ENCODE peak calls at places on chromosomes 16 and 17, in five cellular contexts. One of them, this sample, is unnamed.

GRCh38 chr16:71930013-71930563 is 34.8 kb downstream of the IST1 start:
- DNase-seq in naive thymus-derived CD4-positive, alpha-beta T cell: no peak
- DNase-seq in NCI-H1694: no peak
- DNase-seq in myocyte: no peak
- DNase-seq in HAP-1: no peak
- DNase-seq in this sample: no peak

GRCh38 chr16:28477311-28477920 is 5.3 kb upstream of the NPIPB7 start:
- DNase-seq in myocyte: no peak
- DNase-seq in naive thymus-derived CD4-positive, alpha-beta T cell: no peak
- DNase-seq in HAP-1: no peak
- DNase-seq in NCI-H1694: no peak
- DNase-seq in this sample: no peak

GRCh38 chr17:73419051-73419450 is 107.2 kb upstream of the CDC42EP4 start:
- DNase-seq in HAP-1: no peak
- DNase-seq in myocyte: no peak
- DNase-seq in NCI-H1694: no peak
- DNase-seq in naive thymus-derived CD4-positive, alpha-beta T cell: no peak
- DNase-seq in this sample: no peak

GRCh38 chr16:88292007-88292940 is 90.5 kb upstream of the ZNF469 start:
- DNase-seq in naive thymus-derived CD4-positive, alpha-beta T cell: no peak
- DNase-seq in NCI-H1694: no peak
- DNase-seq in myocyte: no peak
- DNase-seq in HAP-1: no peak
- DNase-seq in this sample: no peak

GRCh38 chr17:64448665-64449512 is at the start of gene MILR1:
- DNase-seq in NCI-H1694: no peak
- DNase-seq in naive thymus-derived CD4-positive, alpha-beta T cell: no peak
- DNase-seq in HAP-1: no peak
- DNase-seq in myocyte: peak
- DNase-seq in this sample: peak

GRCh38 chr17:51005768-51006167 is 114.9 kb downstream of the SPAG9 start:
- DNase-seq in HAP-1: no peak
- DNase-seq in naive thymus-derived CD4-positive, alpha-beta T cell: no peak
- DNase-seq in myocyte: no peak
- DNase-seq in NCI-H1694: no peak
- DNase-seq in this sample: no peak

GRCh38 chr16:89478576-89479221 is 11.7 kb downstream of the ANKRD11 start:
- DNase-seq in naive thymus-derived CD4-positive, alpha-beta T cell: no peak
- DNase-seq in NCI-H1694: no peak
- DNase-seq in HAP-1: no peak
- DNase-seq in myocyte: no peak
- DNase-seq in this sample: peak

GRCh38 chr16:83925095-83925905 is 26.4 kb downstream of the MLYCD start:
- DNase-seq in naive thymus-derived CD4-positive, alpha-beta T cell: no peak
- DNase-seq in NCI-H1694: no peak
- DNase-seq in HAP-1: no peak
- DNase-seq in myocyte: no peak
- DNase-seq in this sample: no peak

GRCh38 chr17:37391146-37391545 is 15.4 kb downstream of the C17orf78 start:
- DNase-seq in HAP-1: no peak
- DNase-seq in myocyte: no peak
- DNase-seq in NCI-H1694: no peak
- DNase-seq in naive thymus-derived CD4-positive, alpha-beta T cell: no peak
- DNase-seq in this sample: peak

GRCh38 chr17:62981933-62982332 is 15.9 kb downstream of the TANC2 start:
- DNase-seq in naive thymus-derived CD4-positive, alpha-beta T cell: no peak
- DNase-seq in NCI-H1694: no peak
- DNase-seq in HAP-1: no peak
- DNase-seq in myocyte: no peak
- DNase-seq in this sample: peak

GRCh38 chr17:38747385-38748328 is 479 bp downstream of the PCGF2 start:
- DNase-seq in NCI-H1694: no peak
- DNase-seq in naive thymus-derived CD4-positive, alpha-beta T cell: peak
- DNase-seq in HAP-1: peak
- DNase-seq in myocyte: peak
- DNase-seq in this sample: peak

GRCh38 chr16:29877266-29877961 is 14.4 kb upstream of the CDIPT start:
- DNase-seq in myocyte: no peak
- DNase-seq in naive thymus-derived CD4-positive, alpha-beta T cell: peak
- DNase-seq in HAP-1: peak
- DNase-seq in NCI-H1694: no peak
- DNase-seq in this sample: peak

GRCh38 chr17:2262146-2262587 is 41.4 kb downstream of the SMG6 start:
- DNase-seq in NCI-H1694: no peak
- DNase-seq in naive thymus-derived CD4-positive, alpha-beta T cell: no peak
- DNase-seq in myocyte: peak
- DNase-seq in HAP-1: no peak
- DNase-seq in this sample: peak

GRCh38 chr16:57498031-57498430 is 11.7 kb upstream of the DOK4 start:
- DNase-seq in naive thymus-derived CD4-positive, alpha-beta T cell: no peak
- DNase-seq in HAP-1: no peak
- DNase-seq in myocyte: no peak
- DNase-seq in NCI-H1694: no peak
- DNase-seq in this sample: no peak

GRCh38 chr17:800446-801242 is 18.5 kb downstream of the MRM3 start:
- DNase-seq in NCI-H1694: no peak
- DNase-seq in myocyte: no peak
- DNase-seq in HAP-1: no peak
- DNase-seq in naive thymus-derived CD4-positive, alpha-beta T cell: no peak
- DNase-seq in this sample: no peak

GRCh38 chr16:67277999-67278772 is 1.1 kb upstream of the PLEKHG4 start:
- DNase-seq in myocyte: peak
- DNase-seq in NCI-H1694: no peak
- DNase-seq in HAP-1: no peak
- DNase-seq in naive thymus-derived CD4-positive, alpha-beta T cell: no peak
- DNase-seq in this sample: peak

GRCh38 chr17:7067198-7067597 is 12.9 kb downstream of the CLEC10A start:
- DNase-seq in HAP-1: no peak
- DNase-seq in naive thymus-derived CD4-positive, alpha-beta T cell: no peak
- DNase-seq in NCI-H1694: no peak
- DNase-seq in myocyte: no peak
- DNase-seq in this sample: no peak

GRCh38 chr17:81556863-81557262 is 4.7 kb upstream of the FAAP100 start:
- DNase-seq in HAP-1: no peak
- DNase-seq in naive thymus-derived CD4-positive, alpha-beta T cell: no peak
- DNase-seq in NCI-H1694: no peak
- DNase-seq in myocyte: no peak
- DNase-seq in this sample: no peak

GRCh38 chr16:81485824-81486554 is 41.4 kb downstream of the CMIP start:
- DNase-seq in NCI-H1694: no peak
- DNase-seq in naive thymus-derived CD4-positive, alpha-beta T cell: no peak
- DNase-seq in HAP-1: no peak
- DNase-seq in myocyte: no peak
- DNase-seq in this sample: no peak

GRCh38 chr17:21078056-21078825 is 35.4 kb upstream of the USP22 start:
- DNase-seq in naive thymus-derived CD4-positive, alpha-beta T cell: no peak
- DNase-seq in HAP-1: no peak
- DNase-seq in NCI-H1694: peak
- DNase-seq in myocyte: no peak
- DNase-seq in this sample: no peak

GRCh38 chr17:38617967-38618760 is 12.4 kb upstream of the SRCIN1 start:
- DNase-seq in myocyte: no peak
- DNase-seq in HAP-1: no peak
- DNase-seq in naive thymus-derived CD4-positive, alpha-beta T cell: no peak
- DNase-seq in NCI-H1694: peak
- DNase-seq in this sample: no peak

GRCh38 chr17:12050646-12051225 is 30.1 kb downstream of the MAP2K4 start:
- DNase-seq in naive thymus-derived CD4-positive, alpha-beta T cell: no peak
- DNase-seq in NCI-H1694: no peak
- DNase-seq in myocyte: no peak
- DNase-seq in HAP-1: no peak
- DNase-seq in this sample: no peak

GRCh38 chr17:48149174-48150106 is 41.9 kb downstream of the SNX11 start:
- DNase-seq in myocyte: no peak
- DNase-seq in NCI-H1694: peak
- DNase-seq in HAP-1: peak
- DNase-seq in naive thymus-derived CD4-positive, alpha-beta T cell: peak
- DNase-seq in this sample: no peak

GRCh38 chr16:5381481-5381880 is 283.9 kb upstream of the EEF2KMT start:
- DNase-seq in naive thymus-derived CD4-positive, alpha-beta T cell: no peak
- DNase-seq in myocyte: no peak
- DNase-seq in NCI-H1694: no peak
- DNase-seq in HAP-1: no peak
- DNase-seq in this sample: no peak

GRCh38 chr17:74452027-74452840 is 14.2 kb upstream of the CD300A start:
- DNase-seq in HAP-1: no peak
- DNase-seq in NCI-H1694: peak
- DNase-seq in naive thymus-derived CD4-positive, alpha-beta T cell: no peak
- DNase-seq in myocyte: peak
- DNase-seq in this sample: no peak

GRCh38 chr16:84043486-84044107 is 1.0 kb upstream of the SLC38A8 start:
- DNase-seq in HAP-1: no peak
- DNase-seq in myocyte: no peak
- DNase-seq in naive thymus-derived CD4-positive, alpha-beta T cell: no peak
- DNase-seq in NCI-H1694: no peak
- DNase-seq in this sample: no peak

GRCh38 chr17:32697728-32698625 is 178.9 kb downstream of the MYO1D start:
- DNase-seq in myocyte: no peak
- DNase-seq in NCI-H1694: no peak
- DNase-seq in HAP-1: no peak
- DNase-seq in naive thymus-derived CD4-positive, alpha-beta T cell: no peak
- DNase-seq in this sample: no peak

GRCh38 chr16:27025581-27025980 is 41.1 kb upstream of the C16orf82 start:
- DNase-seq in NCI-H1694: no peak
- DNase-seq in HAP-1: no peak
- DNase-seq in myocyte: no peak
- DNase-seq in naive thymus-derived CD4-positive, alpha-beta T cell: no peak
- DNase-seq in this sample: no peak

GRCh38 chr17:30433514-30433913 is 43.7 kb upstream of the GOSR1 start:
- DNase-seq in myocyte: peak
- DNase-seq in naive thymus-derived CD4-positive, alpha-beta T cell: no peak
- DNase-seq in NCI-H1694: no peak
- DNase-seq in HAP-1: no peak
- DNase-seq in this sample: peak

GRCh38 chr17:78240839-78241238 is 9.4 kb downstream of the TMEM235 start:
- DNase-seq in HAP-1: no peak
- DNase-seq in NCI-H1694: no peak
- DNase-seq in naive thymus-derived CD4-positive, alpha-beta T cell: no peak
- DNase-seq in myocyte: no peak
- DNase-seq in this sample: no peak

GRCh38 chr17:71740866-71741265 is 380.0 kb upstream of the SOX9 start:
- DNase-seq in HAP-1: no peak
- DNase-seq in NCI-H1694: no peak
- DNase-seq in myocyte: no peak
- DNase-seq in naive thymus-derived CD4-positive, alpha-beta T cell: no peak
- DNase-seq in this sample: no peak

GRCh38 chr16:19348578-19349315 is 63.2 kb downstream of the CLEC19A start:
- DNase-seq in NCI-H1694: no peak
- DNase-seq in myocyte: no peak
- DNase-seq in HAP-1: no peak
- DNase-seq in naive thymus-derived CD4-positive, alpha-beta T cell: no peak
- DNase-seq in this sample: no peak

GRCh38 chr17:13403982-13404931 is 197.5 kb downstream of the HS3ST3A1 start:
- DNase-seq in NCI-H1694: no peak
- DNase-seq in naive thymus-derived CD4-positive, alpha-beta T cell: no peak
- DNase-seq in HAP-1: no peak
- DNase-seq in myocyte: no peak
- DNase-seq in this sample: no peak

This sample was measured in mesenchymal stem cell.